ENCODE peak calls at places on chromosomes 16 and 17, in nine cellular contexts. X, Q, S, Z, U, D, K, L and G are unnamed samples.

GRCh38 chr16:2468142-2468724 is 2.9 kb upstream of the NTN3 start:
- DNase-seq in X (no peak), Q (peak), S (peak), Z (no peak), U (no peak), D (peak), K (no peak), L (no peak), G (no peak)

GRCh38 chr17:39069114-39069756 is 82.2 kb downstream of the PLXDC1 start:
- DNase-seq in X (no peak), Q (peak), S (no peak), Z (no peak), U (peak), D (no peak), K (no peak), L (peak), G (peak)

GRCh38 chr17:47785538-47786123 is 36.0 kb downstream of the OSBPL7 start:
- DNase-seq in X (no peak), Q (no peak), S (peak), Z (no peak), U (no peak), D (peak), K (no peak), L (peak), G (peak)

GRCh38 chr16:88596477-88596876 is 26.3 kb downstream of the ZC3H18 start:
- DNase-seq in X (no peak), Q (no peak), S (no peak), Z (no peak), U (no peak), D (no peak), K (peak), L (no peak), G (no peak)

GRCh38 chr17:34393401-34393800 is 30.4 kb upstream of the CCL1 start:
- DNase-seq in X (no peak), Q (no peak), S (no peak), Z (no peak), U (no peak), D (no peak), K (no peak), L (no peak), G (no peak)

GRCh38 chr16:49663081-49664057 is 192.5 kb downstream of the ZNF423 start:
- DNase-seq in X (peak), Q (peak), S (no peak), Z (no peak), U (no peak), D (no peak), K (no peak), L (peak), G (no peak)

GRCh38 chr17:81561494-81561885 is 9.3 kb upstream of the FAAP100 start:
- DNase-seq in X (no peak), Q (peak), S (peak), Z (no peak), U (peak), D (no peak), K (peak), L (no peak), G (no peak)

GRCh38 chr17:63525190-63525946 is 2.2 kb downstream of the KCNH6 start:
- DNase-seq in X (no peak), Q (peak), S (no peak), Z (no peak), U (no peak), D (no peak), K (no peak), L (no peak), G (no peak)

GRCh38 chr16:87435399-87436224 is 43.5 kb downstream of the MAP1LC3B start:
- DNase-seq in X (no peak), Q (peak), S (no peak), Z (no peak), U (no peak), D (no peak), K (peak), L (peak), G (no peak)

GRCh38 chr17:6752068-6752909 is 3.6 kb upstream of the XAF1 start:
- DNase-seq in X (peak), Q (peak), S (peak), Z (peak), U (peak), D (no peak), K (peak), L (peak), G (no peak)

GRCh38 chr16:19066988-19067348 is 446 bp upstream of the COQ7 start:
- DNase-seq in X (no peak), Q (no peak), S (no peak), Z (no peak), U (no peak), D (no peak), K (no peak), L (no peak), G (no peak)

GRCh38 chr17:996554-997344 is at the start of gene TIMM22:
- DNase-seq in X (peak), Q (peak), S (peak), Z (peak), U (peak), D (peak), K (peak), L (peak), G (peak)